ENCODE peak calls at places on chromosomes 6 and 20, in eight cellular contexts. Y is mesendoderm, V is foreskin fibroblast, P is C1 segment of cervical spinal cord, W is left cardiac atrium, C is AG09319, D is A549, G is renal cortical epithelial cell. R is an unnamed sample.

GRCh38 chr6:134331255-134331654 is 13.3 kb upstream of the SGK1 start:
- DNase-seq in Y (no peak), V (no peak), P (no peak), W (no peak), C (no peak), D (no peak), G (no peak), R (no peak)

GRCh38 chr6:2783188-2783957 is 18.2 kb downstream of the WRNIP1 start:
- DNase-seq in Y (peak), V (no peak), P (no peak), W (no peak), C (no peak), D (no peak), G (no peak), R (no peak)

GRCh38 chr6:106163966-106164877 is 78.1 kb downstream of the PRDM1 start:
- DNase-seq in Y (no peak), V (peak), P (peak), W (peak), C (peak), D (no peak), G (peak), R (no peak)

GRCh38 chr6:169034523-169035167 is 219.0 kb downstream of the THBS2 start:
- DNase-seq in Y (no peak), V (peak), P (no peak), W (no peak), C (peak), D (no peak), G (no peak), R (no peak)

GRCh38 chr20:24999568-24999967 is 7.0 kb upstream of the APMAP start:
- DNase-seq in Y (no peak), V (no peak), P (no peak), W (no peak), C (no peak), D (no peak), G (no peak), R (no peak)

GRCh38 chr6:149094934-149095341 is 222.6 kb upstream of the TAB2 start:
- DNase-seq in Y (no peak), V (peak), P (no peak), W (no peak), C (no peak), D (no peak), G (peak), R (no peak)

GRCh38 chr20:44720994-44721784 is 6.0 kb downstream of the CCN5 start:
- DNase-seq in Y (no peak), V (peak), P (no peak), W (peak), C (no peak), D (no peak), G (peak), R (no peak)

GRCh38 chr20:14142964-14143627 is 147.8 kb downstream of the MACROD2 start:
- DNase-seq in Y (peak), V (peak), P (no peak), W (no peak), C (peak), D (no peak), G (peak), R (no peak)

GRCh38 chr20:49430320-49430719 is 52.1 kb downstream of the KCNB1 start:
- DNase-seq in Y (no peak), V (no peak), P (no peak), W (no peak), C (no peak), D (no peak), G (no peak), R (no peak)